ENCODE peak calls at places on chromosomes 6 and 20, in five cellular contexts. V, J, Z, F and Q are unnamed samples.

GRCh38 chr20:32296874-32297420 is 19.5 kb downstream of the KIF3B start:
- DNase-seq in V (no peak), J (no peak), Z (no peak), F (no peak), Q (no peak)

GRCh38 chr6:105235155-105235554 is 55.3 kb upstream of the POPDC3 start:
- DNase-seq in V (no peak), J (no peak), Z (no peak), F (no peak), Q (no peak)

GRCh38 chr6:16799279-16800193 is 38.3 kb upstream of the ATXN1 start:
- DNase-seq in V (no peak), J (no peak), Z (peak; percentile 28), F (peak; percentile 53), Q (no peak)

GRCh38 chr6:150627601-150628012 is 27.9 kb downstream of the PLEKHG1 start:
- DNase-seq in V (no peak), J (no peak), Z (no peak), F (no peak), Q (no peak)

GRCh38 chr6:32903952-32904351 is 36.9 kb downstream of the HLA-DMB start:
- DNase-seq in V (no peak), J (no peak), Z (no peak), F (no peak), Q (peak; percentile 9)

GRCh38 chr6:137975058-137975940 is 108.2 kb downstream of the TNFAIP3 start:
- DNase-seq in V (no peak), J (peak; percentile 45), Z (peak; percentile 29), F (peak; percentile 40), Q (peak; percentile 30)

GRCh38 chr6:30889138-30889885 is 5.0 kb downstream of the DDR1 start:
- DNase-seq in V (no peak), J (no peak), Z (no peak), F (no peak), Q (no peak)

GRCh38 chr6:35568967-35569606 is 56.4 kb upstream of the TULP1 start:
- DNase-seq in V (no peak), J (peak; percentile 50), Z (peak; percentile 66), F (peak; percentile 44), Q (peak; percentile 36)

GRCh38 chr6:27312146-27312949 is at the start of gene POM121L2:
- DNase-seq in V (peak; percentile 20), J (peak; percentile 89), Z (peak; percentile 84), F (peak; percentile 85), Q (peak; percentile 53)

GRCh38 chr20:10653593-10654288 is 20.1 kb downstream of the JAG1 start:
- DNase-seq in V (no peak), J (no peak), Z (no peak), F (no peak), Q (peak; percentile 95)

GRCh38 chr20:57473246-57474042 is 51.5 kb downstream of the CTCFL start:
- DNase-seq in V (no peak), J (no peak), Z (peak; percentile 32), F (peak; percentile 39), Q (peak; percentile 39)

GRCh38 chr6:106608080-106608668 is 21.1 kb downstream of the RTN4IP1 start:
- DNase-seq in V (no peak), J (peak; percentile 84), Z (peak; percentile 80), F (peak; percentile 87), Q (peak; percentile 86)

GRCh38 chr6:1993049-1993448 is 252.4 kb downstream of the GMDS start:
- DNase-seq in V (no peak), J (no peak), Z (no peak), F (peak; percentile 66), Q (peak; percentile 57)

GRCh38 chr6:27553123-27553904 is 80.4 kb upstream of the ZNF184 start:
- DNase-seq in V (no peak), J (peak; percentile 94), Z (peak; percentile 75), F (peak; percentile 70), Q (no peak)

GRCh38 chr6:31354248-31354647 is 2.7 kb downstream of the HLA-B start:
- DNase-seq in V (no peak), J (no peak), Z (no peak), F (no peak), Q (no peak)

GRCh38 chr20:31606928-31607639 is 2.0 kb downstream of the ID1 start:
- DNase-seq in V (no peak), J (no peak), Z (peak; percentile 91), F (peak; percentile 63), Q (peak; percentile 63)

GRCh38 chr20:47927385-47927851 is 142.1 kb upstream of the SULF2 start:
- DNase-seq in V (no peak), J (no peak), Z (peak; percentile 96), F (peak; percentile 99), Q (peak; percentile 66)

GRCh38 chr6:109434456-109434855 is 6.0 kb downstream of the PPIL6 start:
- DNase-seq in V (no peak), J (peak; percentile 90), Z (no peak), F (no peak), Q (peak; percentile 58)

GRCh38 chr6:104936766-104937535 is 20.0 kb upstream of the LIN28B start:
- DNase-seq in V (no peak), J (no peak), Z (no peak), F (no peak), Q (no peak)

GRCh38 chr6:168238159-168238887 is 81.3 kb downstream of the DACT2 start:
- DNase-seq in V (no peak), J (no peak), Z (peak; percentile 25), F (peak; percentile 2), Q (peak; percentile 17)

GRCh38 chr20:57294558-57294957 is 28.1 kb upstream of the BMP7 start:
- DNase-seq in V (no peak), J (no peak), Z (no peak), F (no peak), Q (no peak)

GRCh38 chr6:57221191-57221935 is 744 bp downstream of the RAB23 start:
- DNase-seq in V (peak; percentile 31), J (peak; percentile 63), Z (peak; percentile 60), F (peak; percentile 68), Q (peak; percentile 21)

GRCh38 chr6:9745476-9745875 is 669.4 kb downstream of the TFAP2A start:
- DNase-seq in V (no peak), J (no peak), Z (peak; percentile 33), F (peak; percentile 45), Q (no peak)

GRCh38 chr6:34730006-34730405 is 27.3 kb upstream of the SNRPC start:
- DNase-seq in V (no peak), J (no peak), Z (no peak), F (no peak), Q (no peak)